ENCODE peak calls at places on chromosomes 2 and 18, in seven cellular contexts. W, D, Z, B, Y, E and N are unnamed samples.

GRCh38 chr2:196233033-196233807 is 61.8 kb upstream of the STK17B start:
- DNase-seq in W (peak), D (peak), Z (no peak), B (no peak), Y (peak), E (no peak), N (peak)

GRCh38 chr2:240989451-240990265 is 8.8 kb upstream of the SNED1 start:
- DNase-seq in W (peak), D (no peak), Z (no peak), B (no peak), Y (peak), E (no peak), N (peak)

GRCh38 chr2:204967199-204967995 is 422.1 kb downstream of the PARD3B start:
- DNase-seq in W (no peak), D (peak), Z (no peak), B (peak), Y (no peak), E (peak), N (no peak)

GRCh38 chr2:209344349-209344748 is 79.5 kb upstream of the MAP2 start:
- DNase-seq in W (no peak), D (no peak), Z (no peak), B (no peak), Y (no peak), E (no peak), N (no peak)

GRCh38 chr2:100606740-100607343 is 44.0 kb downstream of the PDCL3 start:
- DNase-seq in W (peak), D (peak), Z (peak), B (peak), Y (peak), E (peak), N (peak)

GRCh38 chr2:240791821-240792657 is 28.0 kb downstream of the KIF1A start:
- DNase-seq in W (no peak), D (no peak), Z (no peak), B (no peak), Y (no peak), E (peak), N (no peak)

GRCh38 chr18:9688036-9688741 is 19.9 kb upstream of the RAB31 start:
- DNase-seq in W (no peak), D (no peak), Z (no peak), B (no peak), Y (peak), E (no peak), N (no peak)

GRCh38 chr2:42492691-42493467 is 903 bp downstream of the KCNG3 start:
- DNase-seq in W (no peak), D (peak), Z (no peak), B (peak), Y (no peak), E (no peak), N (no peak)

GRCh38 chr2:144950874-144951560 is 431.1 kb upstream of the ZEB2 start:
- DNase-seq in W (peak), D (no peak), Z (no peak), B (no peak), Y (peak), E (no peak), N (peak)

GRCh38 chr2:23594079-23594494 is 209.1 kb downstream of the KLHL29 start:
- DNase-seq in W (no peak), D (no peak), Z (no peak), B (no peak), Y (peak), E (no peak), N (no peak)

GRCh38 chr2:174166261-174166660 is 82.1 kb downstream of the OLA1 start:
- DNase-seq in W (no peak), D (no peak), Z (no peak), B (no peak), Y (no peak), E (no peak), N (no peak)

GRCh38 chr2:24540011-24540477 is 49.0 kb downstream of the NCOA1 start:
- DNase-seq in W (no peak), D (no peak), Z (no peak), B (no peak), Y (no peak), E (no peak), N (no peak)

GRCh38 chr2:113236367-113237159 is 42.2 kb downstream of the PAX8 start:
- DNase-seq in W (no peak), D (no peak), Z (no peak), B (no peak), Y (no peak), E (no peak), N (no peak)

GRCh38 chr18:26503382-26503781 is 45.0 kb downstream of the KCTD1 start:
- DNase-seq in W (no peak), D (no peak), Z (no peak), B (no peak), Y (no peak), E (no peak), N (no peak)

GRCh38 chr18:41948544-41949110 is 6.4 kb upstream of the PIK3C3 start:
- DNase-seq in W (no peak), D (no peak), Z (no peak), B (no peak), Y (no peak), E (no peak), N (no peak)

GRCh38 chr2:226795281-226796011 is 4.2 kb downstream of the IRS1 start:
- DNase-seq in W (no peak), D (no peak), Z (no peak), B (no peak), Y (peak), E (no peak), N (no peak)

GRCh38 chr18:48940854-48941531 is 9.8 kb downstream of the SMAD7 start:
- DNase-seq in W (no peak), D (peak), Z (no peak), B (peak), Y (peak), E (no peak), N (no peak)

GRCh38 chr18:6362559-6363129 is 52.1 kb downstream of the L3MBTL4 start:
- DNase-seq in W (no peak), D (no peak), Z (no peak), B (no peak), Y (no peak), E (no peak), N (no peak)

GRCh38 chr2:45505138-45505537 is 105.9 kb downstream of the SRBD1 start:
- DNase-seq in W (no peak), D (no peak), Z (no peak), B (no peak), Y (no peak), E (no peak), N (no peak)

GRCh38 chr2:172251231-172251630 is 148.5 kb upstream of the DLX2 start:
- DNase-seq in W (no peak), D (no peak), Z (no peak), B (no peak), Y (peak), E (no peak), N (no peak)

GRCh38 chr2:109139002-109139401 is 10.0 kb downstream of the SH3RF3 start:
- DNase-seq in W (no peak), D (no peak), Z (no peak), B (no peak), Y (no peak), E (no peak), N (no peak)